ENCODE peak calls at places on chromosome 7, in six cellular contexts. Y is Panc1, X is fibroblast of lung, C is cardiac muscle cell, I is adipocyte, H is fibroblast of pulmonary artery. J is an unnamed sample.

GRCh38 chr7:92266415-92267241 is 20.9 kb downstream of the ANKIB1 start:
- DNase-seq in Y (no peak), X (peak; percentile 17), C (no peak), I (no peak), H (no peak), J (no peak)

GRCh38 chr7:52269669-52270068 is 765.8 kb upstream of the POM121L12 start:
- DNase-seq in Y (no peak), X (no peak), C (no peak), I (no peak), H (no peak), J (no peak)

GRCh38 chr7:28570113-28570969 is 158.0 kb downstream of the CREB5 start:
- DNase-seq in Y (no peak), X (no peak), C (no peak), I (no peak), H (no peak), J (no peak)

GRCh38 chr7:54091322-54091721 is 450.9 kb upstream of the VSTM2A start:
- DNase-seq in Y (no peak), X (no peak), C (no peak), I (no peak), H (no peak), J (no peak)

GRCh38 chr7:155795401-155795800 is 16.9 kb downstream of the SHH start:
- DNase-seq in Y (no peak), X (no peak), C (no peak), I (no peak), H (no peak), J (no peak)

GRCh38 chr7:74587435-74588126 is 69.9 kb upstream of the GTF2I start:
- DNase-seq in Y (no peak), X (peak; percentile 91), C (peak; percentile 97), I (peak; percentile 95), H (peak; percentile 94), J (peak; percentile 95)

GRCh38 chr7:30771859-30772429 is 727 bp downstream of the MINDY4 start:
- DNase-seq in Y (no peak), X (peak; percentile 8), C (no peak), I (no peak), H (no peak), J (no peak)

GRCh38 chr7:157058026-157058425 is 47.6 kb upstream of the MNX1 start:
- DNase-seq in Y (no peak), X (no peak), C (no peak), I (no peak), H (no peak), J (no peak)

GRCh38 chr7:133023370-133024075 is 58.4 kb downstream of the CHCHD3 start:
- DNase-seq in Y (no peak), X (peak; percentile 65), C (peak; percentile 7), I (no peak), H (no peak), J (peak; percentile 21)

GRCh38 chr7:142331941-142332340 is 74.1 kb upstream of the PRSS58 start:
- DNase-seq in Y (no peak), X (no peak), C (no peak), I (no peak), H (no peak), J (no peak)

GRCh38 chr7:31633894-31634494 is 53.0 kb upstream of the PPP1R17 start:
- DNase-seq in Y (peak; percentile 54), X (peak; percentile 51), C (peak; percentile 71), I (peak; percentile 73), H (peak; percentile 60), J (peak; percentile 25)

GRCh38 chr7:95798401-95798930 is 26.1 kb downstream of the DYNC1I1 start:
- DNase-seq in Y (no peak), X (peak; percentile 5), C (no peak), I (peak; percentile 21), H (peak; percentile 7), J (no peak)

GRCh38 chr7:7257899-7258692 is 75.8 kb downstream of the C1GALT1 start:
- DNase-seq in Y (no peak), X (no peak), C (no peak), I (peak; percentile 42), H (no peak), J (no peak)

GRCh38 chr7:137130751-137131158 is 212.8 kb downstream of the PTN start:
- DNase-seq in Y (peak; percentile 35), X (peak; percentile 95), C (peak; percentile 48), I (peak; percentile 26), H (peak; percentile 51), J (no peak)

GRCh38 chr7:127189074-127189473 is 63.7 kb downstream of the GRM8 start:
- DNase-seq in Y (peak; percentile 12), X (no peak), C (no peak), I (no peak), H (no peak), J (no peak)

GRCh38 chr7:31648288-31648687 is 38.7 kb upstream of the PPP1R17 start:
- DNase-seq in Y (no peak), X (no peak), C (peak; percentile 25), I (peak; percentile 37), H (peak; percentile 7), J (no peak)

GRCh38 chr7:121077165-121077630 is 88.7 kb downstream of the CPED1 start:
- DNase-seq in Y (no peak), X (no peak), C (no peak), I (no peak), H (no peak), J (no peak)
- H3K4me3 ChIP-seq in Y (no peak overlapping the region), X (no peak overlapping the region), C (no peak overlapping the region), I (peak overlapping the region; percentile 51), H (no peak overlapping the region), J (no peak overlapping the region)

GRCh38 chr7:105578496-105578895 is 2.8 kb downstream of the EFCAB10 start:
- DNase-seq in Y (no peak), X (no peak), C (no peak), I (peak; percentile 76), H (no peak), J (no peak)

GRCh38 chr7:105584165-105584564 is 2.9 kb upstream of the EFCAB10 start:
- DNase-seq in Y (no peak), X (no peak), C (no peak), I (no peak), H (no peak), J (no peak)

GRCh38 chr7:105580022-105580740 is 1.1 kb downstream of the EFCAB10 start:
- DNase-seq in Y (no peak), X (peak; percentile 14), C (no peak), I (no peak), H (no peak), J (peak; percentile 20)

GRCh38 chr7:105583061-105583460 is 1.8 kb upstream of the EFCAB10 start:
- DNase-seq in Y (no peak), X (no peak), C (no peak), I (no peak), H (no peak), J (no peak)

GRCh38 chr7:105581066-105581811 is at the start of gene EFCAB10:
- DNase-seq in Y (peak; percentile 59), X (peak; percentile 58), C (peak; percentile 62), I (peak; percentile 39), H (peak; percentile 54), J (peak; percentile 98)
- H3K4me3 ChIP-seq in Y (peak within 1 kb of the TSS; percentile 75), X (peak within 1 kb of the TSS; percentile 55), C (peak within 1 kb of the TSS; percentile 37), I (peak within 1 kb of the TSS; percentile 64), H (peak within 1 kb of the TSS; percentile 48), J (peak within 1 kb of the TSS; percentile 86)

DNA sequence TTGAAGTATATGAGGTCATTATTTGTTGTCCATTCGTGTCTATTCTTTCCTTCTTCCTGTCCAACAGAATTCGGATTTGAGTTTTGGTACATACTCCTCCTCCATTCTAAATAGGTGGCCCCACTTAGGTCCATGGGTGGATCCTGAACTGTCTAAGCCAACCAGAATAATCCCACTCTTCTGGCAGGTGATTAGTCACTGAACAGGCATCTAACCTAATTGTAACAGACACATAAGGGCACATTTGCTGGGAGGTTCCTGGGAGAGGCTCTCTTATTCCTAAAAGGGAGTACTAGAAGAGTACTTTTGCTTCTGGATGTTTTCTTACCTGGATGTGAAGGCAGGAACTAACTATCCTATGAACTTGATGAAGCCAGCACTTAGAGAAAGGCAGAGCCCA is 16.8 kb downstream of the LRRC72 start:
- DNase-seq in Y (no peak), X (no peak), C (no peak), I (no peak), H (no peak), J (no peak)
- H3K4me3 ChIP-seq in Y (no peak overlapping the region), X (no peak overlapping the region), C (no peak overlapping the region), I (no peak overlapping the region), H (no peak overlapping the region), J (no peak overlapping the region)

DNA sequence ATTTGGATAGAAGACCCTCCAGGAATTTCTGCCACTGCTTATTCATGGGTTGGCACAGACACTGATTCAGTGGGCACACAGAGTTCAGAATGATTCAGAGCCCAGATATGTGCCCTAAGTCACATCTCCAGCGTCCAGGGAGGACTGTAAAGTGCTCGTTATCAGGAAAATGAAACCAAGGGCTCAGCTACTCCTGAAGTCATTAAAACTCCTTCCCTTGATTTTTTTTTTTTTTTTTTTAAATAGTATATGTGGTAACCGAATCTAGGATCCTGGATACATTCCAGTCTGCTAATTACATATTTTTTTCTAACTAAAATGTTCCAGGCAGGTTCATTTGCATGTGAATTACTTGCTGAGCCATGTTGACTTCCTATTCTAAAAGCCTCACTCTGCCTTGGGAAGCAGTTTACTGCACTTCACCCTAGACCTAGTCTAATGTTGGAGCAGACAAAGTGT is 34.7 kb downstream of the MET start:
- DNase-seq in Y (peak; percentile 83), X (peak; percentile 75), C (peak; percentile 41), I (peak; percentile 83), H (peak; percentile 49), J (no peak)
- H3K4me3 ChIP-seq in Y (peak overlapping the region; percentile 57), X (peak overlapping the region; percentile 2), C (no peak overlapping the region), I (peak overlapping the region; percentile 48), H (peak overlapping the region; percentile 30), J (no peak overlapping the region)

DNA sequence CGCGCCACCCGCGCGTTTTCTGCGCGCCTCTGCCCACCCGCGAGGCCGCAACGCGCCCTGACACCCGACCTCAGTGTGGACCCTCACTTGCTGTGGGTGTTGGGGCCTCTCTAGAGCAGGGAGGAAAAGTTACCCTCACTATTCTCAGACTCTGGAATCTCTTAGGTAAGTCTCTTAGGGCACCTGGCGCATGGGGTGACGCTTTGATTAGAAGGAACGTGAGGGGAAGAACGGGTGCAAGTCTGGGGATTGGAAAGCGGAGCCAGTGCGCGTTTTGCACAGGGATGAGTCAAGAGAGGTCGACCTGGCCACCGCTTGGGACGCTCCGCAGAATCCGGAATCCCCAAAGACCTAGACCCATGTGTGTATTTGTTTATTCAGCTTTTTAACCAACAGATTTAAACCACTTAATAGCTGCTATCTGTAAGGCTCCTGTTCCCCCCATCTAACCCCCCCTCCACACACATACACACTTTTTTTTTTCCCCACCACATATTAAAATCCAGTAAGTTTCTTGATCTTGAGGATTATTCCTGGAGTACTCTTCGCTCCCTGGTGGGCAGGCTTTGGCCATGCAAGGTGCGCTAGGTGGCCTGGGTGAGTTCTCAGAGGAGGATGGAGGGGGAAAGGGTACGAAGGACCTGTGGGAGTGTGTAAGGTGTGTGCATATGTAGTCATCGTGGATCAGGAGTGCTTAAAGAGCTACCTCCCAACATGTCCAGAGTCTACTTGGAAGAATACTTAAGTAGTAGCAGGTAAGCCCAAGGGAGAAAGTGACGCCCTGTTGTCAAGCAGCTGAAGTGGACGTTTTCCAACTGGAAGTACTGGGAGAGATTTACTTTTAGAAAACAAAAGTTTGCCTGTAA is 169.1 kb upstream of the PPP1R3A start:
- DNase-seq in Y (no peak), X (peak; percentile 8), C (no peak), I (no peak), H (no peak), J (no peak)
- H3K4me3 ChIP-seq in Y (no peak overlapping the region), X (peak overlapping the region; percentile 91), C (no peak overlapping the region), I (peak overlapping the region; percentile 98), H (no peak overlapping the region), J (no peak overlapping the region)

J was measured in BE2C.